ENCODE peak calls at places on chromosomes 7 and 10, in four cellular contexts. U, K, F and S are unnamed samples.

GRCh38 chr10:34327184-34327583 is 487.9 kb downstream of the PARD3 start:
- DNase-seq in U (no peak), F (no peak), K (no peak), S (no peak)

GRCh38 chr10:83301732-83302131 is 837.6 kb upstream of the GHITM start:
- DNase-seq in F (no peak), U (no peak), K (no peak), S (no peak)

GRCh38 chr7:26436996-26437547 is 145.4 kb downstream of the SNX10 start:
- DNase-seq in U (no peak), K (no peak), F (no peak), S (no peak)

GRCh38 chr7:38600746-38601145 is 30.4 kb downstream of the AMPH start:
- DNase-seq in F (no peak), K (no peak), U (no peak), S (no peak)

GRCh38 chr10:61993676-61994401 is 92.3 kb downstream of the ARID5B start:
- DNase-seq in U (no peak), F (no peak), K (no peak), S (no peak)

GRCh38 chr7:55572378-55573233 is at the start of gene VOPP1:
- DNase-seq in F (peak; percentile 35), K (peak; percentile 95), U (peak; percentile 58), S (no peak)

GRCh38 chr10:101780187-101780817 is 2.9 kb downstream of the NPM3 start:
- DNase-seq in U (no peak), F (no peak), K (no peak), S (no peak)

GRCh38 chr7:15555385-15555859 is 6.4 kb downstream of the AGMO start:
- DNase-seq in K (no peak), F (peak; percentile 3), U (peak; percentile 52), S (no peak)

GRCh38 chr10:70283445-70284399 is at the start of gene NPFFR1:
- DNase-seq in K (no peak), U (no peak), F (no peak), S (no peak)

GRCh38 chr7:117674617-117675016 is 194.8 kb downstream of the CFTR start:
- DNase-seq in K (no peak), U (no peak), F (no peak), S (no peak)

GRCh38 chr7:105932835-105933477 is 30.1 kb upstream of the CDHR3 start:
- DNase-seq in F (no peak), U (no peak), K (no peak), S (no peak)

GRCh38 chr10:15059914-15060313 is 16.2 kb downstream of the OLAH start:
- DNase-seq in K (no peak), U (no peak), F (no peak), S (no peak)

GRCh38 chr10:84543948-84544347 is 215.6 kb downstream of the CCSER2 start:
- DNase-seq in U (peak; percentile 58), F (peak; percentile 25), K (no peak), S (no peak)

GRCh38 chr10:127911867-127912257 is 5.0 kb downstream of the PTPRE start:
- DNase-seq in K (no peak), U (no peak), F (no peak), S (no peak)

GRCh38 chr10:26380815-26381214 is 57.3 kb upstream of the APBB1IP start:
- DNase-seq in K (peak; percentile 12), U (peak; percentile 75), F (no peak), S (no peak)

GRCh38 chr7:105799006-105799405 is 77.4 kb downstream of the ATXN7L1 start:
- DNase-seq in U (no peak), F (no peak), K (no peak), S (no peak)

GRCh38 chr7:128031901-128032604 is 816 bp upstream of the LRRC4 start:
- DNase-seq in K (no peak), F (no peak), U (no peak), S (no peak)

GRCh38 chr7:40839881-40840280 is 705.1 kb downstream of the SUGCT start:
- DNase-seq in U (no peak), F (no peak), K (no peak), S (no peak)

GRCh38 chr7:116805100-116805544 is 57.3 kb upstream of the CAPZA2 start:
- DNase-seq in F (peak; percentile 70), K (no peak), U (peak; percentile 63), S (no peak)

GRCh38 chr7:93117327-93117726 is 452 bp downstream of the SAMD9 start:
- DNase-seq in U (no peak), K (no peak), F (no peak), S (no peak)

GRCh38 chr10:69963835-69964710 is 88.6 kb upstream of the MACROH2A2 start:
- DNase-seq in K (no peak), U (no peak), F (no peak), S (no peak)

GRCh38 chr7:134779741-134780065 is 269 bp downstream of the CALD1 start:
- DNase-seq in K (no peak), F (no peak), U (no peak), S (no peak)
- TF ChIP-seq CHD2 in K (no peak), F (no peak), U (no peak), S (no peak)

DNA sequence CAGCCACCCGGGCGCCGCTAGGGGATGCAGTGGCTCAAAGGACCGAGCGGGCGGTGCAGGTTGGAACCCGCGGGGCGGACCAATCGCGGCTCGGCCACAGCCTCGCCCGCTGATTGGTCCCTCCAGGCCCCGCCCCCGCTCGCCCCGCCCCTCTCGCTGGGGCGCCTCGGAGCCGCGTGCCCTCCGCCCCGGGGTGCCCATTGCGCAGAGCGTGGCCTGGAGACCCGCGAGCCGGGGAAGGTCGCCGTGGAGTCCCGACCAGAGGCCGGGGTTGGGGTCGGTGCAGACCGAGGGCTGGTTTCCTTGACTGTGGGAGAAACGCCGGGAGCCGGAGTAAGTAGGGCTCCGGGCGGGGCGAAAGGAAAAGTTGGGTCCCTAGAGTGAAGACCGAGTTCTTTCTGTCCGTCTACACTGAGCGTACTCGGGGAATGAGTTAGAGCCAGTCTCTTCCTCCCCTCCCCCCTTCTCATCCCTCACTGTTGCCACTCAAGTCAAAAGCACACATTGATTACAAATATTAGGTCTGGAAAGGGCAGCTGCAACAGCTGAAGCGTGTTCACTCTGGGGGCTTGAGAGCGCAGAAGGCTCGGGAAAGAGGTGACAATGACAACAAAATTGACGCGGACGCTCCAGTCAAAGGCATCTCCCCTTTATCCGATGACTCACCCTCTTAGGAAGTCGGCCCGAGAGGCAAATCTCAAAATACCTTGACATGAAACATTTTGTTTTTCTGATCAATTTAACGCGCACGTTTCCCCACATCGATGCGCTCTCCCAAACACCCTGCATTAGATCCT is 844 bp upstream of the GATA3 start:
- DNase-seq in K (peak; percentile 96), F (no peak), U (peak; percentile 90), S (no peak)
- TF ChIP-seq CEBPB in K (no peak), F (no peak), U (no peak), S (no peak)

GRCh38 chr7:35801392-35802101 is 690 bp downstream of the SEPTIN7 start:
- DNase-seq in F (peak; percentile 32), K (peak; percentile 51), U (peak; percentile 66), S (no peak)
- TF ChIP-seq REST in F (no peak), K (no peak), U (no peak), S (no peak)

DNA sequence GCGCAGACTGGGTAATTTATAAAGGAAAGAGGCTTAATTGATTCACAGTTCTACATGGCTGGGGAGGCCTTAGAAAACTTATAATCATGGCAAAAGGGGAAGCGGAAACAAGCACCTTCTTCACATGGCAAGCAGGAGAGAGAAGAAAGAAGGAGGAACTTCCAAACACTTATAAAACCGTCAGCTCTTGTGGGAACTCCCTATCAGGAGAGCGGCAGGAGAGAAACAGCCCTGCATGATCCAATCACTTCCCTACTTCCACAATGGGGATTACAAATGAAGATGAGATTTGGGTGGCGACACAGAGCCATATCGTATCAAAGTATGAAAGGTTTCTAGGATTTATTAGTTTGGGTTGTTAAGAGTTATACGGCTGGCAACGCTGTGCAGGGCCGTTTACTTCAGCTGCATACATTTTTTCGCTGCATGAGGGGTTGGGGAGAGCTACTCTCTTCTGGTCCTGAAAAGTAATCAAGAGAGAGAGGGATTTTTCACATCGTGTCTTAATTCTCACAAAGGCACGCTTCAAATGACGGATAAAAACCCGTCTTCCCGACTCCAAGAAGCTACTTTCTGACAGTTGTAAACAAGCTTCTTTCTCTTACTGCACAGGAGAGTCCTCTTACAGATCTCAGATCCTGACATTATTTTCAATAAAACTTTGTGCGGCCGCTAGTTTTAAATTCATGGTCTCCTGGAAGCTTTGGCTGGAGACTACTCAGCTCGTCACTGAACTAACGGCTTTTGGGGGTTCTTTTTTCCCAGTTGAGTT is 782 bp upstream of the GTPBP10 start:
- DNase-seq in U (peak; percentile 27), K (peak; percentile 20), F (peak; percentile 18), S (no peak)
- TF ChIP-seq CHD2 in U (no peak), K (no peak), F (no peak), S (no peak)

GRCh38 chr7:112505495-112505894 is 24.7 kb downstream of the LSMEM1 start:
- DNase-seq in U (no peak), F (peak; percentile 24), K (no peak), S (no peak)
- TF ChIP-seq CEBPB in U (no peak), F (no peak), K (no peak), S (no peak)

GRCh38 chr10:659710-660141 is 29.7 kb downstream of the DIP2C start:
- DNase-seq in K (no peak), F (no peak), U (no peak), S (no peak)
- TF ChIP-seq REST in K (no peak), F (no peak), U (no peak), S (no peak)

DNA sequence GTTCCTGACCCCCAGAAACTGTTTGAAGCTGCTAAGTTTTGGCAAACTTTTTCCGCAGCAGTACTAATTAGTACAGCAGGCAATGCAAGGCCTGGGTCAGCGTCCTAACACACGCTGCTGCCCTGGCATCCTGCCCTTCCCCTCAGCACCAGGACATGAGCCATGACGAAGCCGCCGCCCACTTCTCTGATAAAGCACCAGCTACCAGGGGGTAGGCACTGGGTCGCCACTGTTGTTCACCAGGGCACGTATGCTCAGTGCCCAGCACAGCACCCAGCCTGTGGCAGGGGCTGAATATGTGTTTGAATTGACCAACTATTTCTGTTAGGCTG is 59.5 kb downstream of the CHST15 start:
- DNase-seq in K (no peak), U (no peak), F (no peak), S (no peak)
- TF ChIP-seq CHD2 in K (no peak), U (no peak), F (no peak), S (no peak)